ENCODE peak calls at places on chromosomes 1 and 21, in five cellular contexts. One of them, this sample, is unnamed.

GRCh38 chr1:168206111-168206510 is 19.7 kb upstream of the SFT2D2 start:
- DNase-seq in stimulated activated CD8-positive, alpha-beta memory T cell treated with anti-CD3 and anti-CD28 coated beads, Interleukin-15, amount 100 ng/mL, for 24 hours: no peak
- DNase-seq in nephron progenitor cell: no peak
- DNase-seq in WTC11: no peak
- DNase-seq in head of caudate nucleus: no peak
- DNase-seq in this sample: no peak

GRCh38 chr1:31715097-31715872 is 11.5 kb upstream of the COL16A1 start:
- DNase-seq in nephron progenitor cell: peak; percentile 88
- DNase-seq in head of caudate nucleus: peak; percentile 89
- DNase-seq in stimulated activated CD8-positive, alpha-beta memory T cell treated with anti-CD3 and anti-CD28 coated beads, Interleukin-15, amount 100 ng/mL, for 24 hours: no peak
- DNase-seq in WTC11: peak; percentile 99
- DNase-seq in this sample: peak; percentile 96

GRCh38 chr1:56658254-56658653 is 13.1 kb downstream of the PRKAA2 start:
- DNase-seq in WTC11: no peak
- DNase-seq in stimulated activated CD8-positive, alpha-beta memory T cell treated with anti-CD3 and anti-CD28 coated beads, Interleukin-15, amount 100 ng/mL, for 24 hours: no peak
- DNase-seq in nephron progenitor cell: no peak
- DNase-seq in head of caudate nucleus: no peak
- DNase-seq in this sample: no peak

GRCh38 chr1:119917304-119918055 is 21.2 kb upstream of the ADAM30 start:
- DNase-seq in WTC11: no peak
- DNase-seq in nephron progenitor cell: no peak
- DNase-seq in head of caudate nucleus: no peak
- DNase-seq in stimulated activated CD8-positive, alpha-beta memory T cell treated with anti-CD3 and anti-CD28 coated beads, Interleukin-15, amount 100 ng/mL, for 24 hours: no peak
- DNase-seq in this sample: no peak

GRCh38 chr1:18463984-18464664 is 16.6 kb upstream of the KLHDC7A start:
- DNase-seq in WTC11: no peak
- DNase-seq in head of caudate nucleus: no peak
- DNase-seq in stimulated activated CD8-positive, alpha-beta memory T cell treated with anti-CD3 and anti-CD28 coated beads, Interleukin-15, amount 100 ng/mL, for 24 hours: no peak
- DNase-seq in nephron progenitor cell: no peak
- DNase-seq in this sample: no peak

GRCh38 chr21:30839304-30839703 is 9.7 kb upstream of the KRTAP7-1 start:
- DNase-seq in head of caudate nucleus: peak; percentile 36
- DNase-seq in stimulated activated CD8-positive, alpha-beta memory T cell treated with anti-CD3 and anti-CD28 coated beads, Interleukin-15, amount 100 ng/mL, for 24 hours: no peak
- DNase-seq in WTC11: peak; percentile 73
- DNase-seq in nephron progenitor cell: peak; percentile 47
- DNase-seq in this sample: peak; percentile 65

GRCh38 chr1:145740269-145740668 is 21.0 kb downstream of the CD160 start:
- DNase-seq in nephron progenitor cell: no peak
- DNase-seq in head of caudate nucleus: no peak
- DNase-seq in WTC11: no peak
- DNase-seq in stimulated activated CD8-positive, alpha-beta memory T cell treated with anti-CD3 and anti-CD28 coated beads, Interleukin-15, amount 100 ng/mL, for 24 hours: no peak
- DNase-seq in this sample: no peak

GRCh38 chr1:208243522-208243850 is 698 bp downstream of the PLXNA2 start:
- DNase-seq in nephron progenitor cell: no peak
- DNase-seq in WTC11: no peak
- DNase-seq in stimulated activated CD8-positive, alpha-beta memory T cell treated with anti-CD3 and anti-CD28 coated beads, Interleukin-15, amount 100 ng/mL, for 24 hours: no peak
- DNase-seq in head of caudate nucleus: no peak
- DNase-seq in this sample: peak; percentile 38

GRCh38 chr1:221908573-221908972 is 166.7 kb upstream of the DUSP10 start:
- DNase-seq in WTC11: no peak
- DNase-seq in stimulated activated CD8-positive, alpha-beta memory T cell treated with anti-CD3 and anti-CD28 coated beads, Interleukin-15, amount 100 ng/mL, for 24 hours: no peak
- DNase-seq in head of caudate nucleus: no peak
- DNase-seq in nephron progenitor cell: no peak
- DNase-seq in this sample: no peak

GRCh38 chr21:39730418-39731107 is 14.4 kb upstream of the IGSF5 start:
- DNase-seq in head of caudate nucleus: no peak
- DNase-seq in stimulated activated CD8-positive, alpha-beta memory T cell treated with anti-CD3 and anti-CD28 coated beads, Interleukin-15, amount 100 ng/mL, for 24 hours: no peak
- DNase-seq in nephron progenitor cell: no peak
- DNase-seq in WTC11: no peak
- DNase-seq in this sample: no peak

GRCh38 chr1:195754874-195755273 is 853.4 kb downstream of the KCNT2 start:
- DNase-seq in stimulated activated CD8-positive, alpha-beta memory T cell treated with anti-CD3 and anti-CD28 coated beads, Interleukin-15, amount 100 ng/mL, for 24 hours: no peak
- DNase-seq in head of caudate nucleus: no peak
- DNase-seq in WTC11: no peak
- DNase-seq in nephron progenitor cell: no peak
- DNase-seq in this sample: no peak

GRCh38 chr1:243580072-243580471 is 270.0 kb downstream of the AKT3 start:
- DNase-seq in stimulated activated CD8-positive, alpha-beta memory T cell treated with anti-CD3 and anti-CD28 coated beads, Interleukin-15, amount 100 ng/mL, for 24 hours: no peak
- DNase-seq in head of caudate nucleus: no peak
- DNase-seq in WTC11: no peak
- DNase-seq in nephron progenitor cell: no peak
- DNase-seq in this sample: no peak

GRCh38 chr1:31238986-31239613 is 587 bp downstream of the NKAIN1 start:
- DNase-seq in stimulated activated CD8-positive, alpha-beta memory T cell treated with anti-CD3 and anti-CD28 coated beads, Interleukin-15, amount 100 ng/mL, for 24 hours: no peak
- DNase-seq in head of caudate nucleus: peak; percentile 70
- DNase-seq in WTC11: peak; percentile 55
- DNase-seq in nephron progenitor cell: peak; percentile 70
- DNase-seq in this sample: peak; percentile 67

GRCh38 chr1:115428676-115429075 is 90.6 kb upstream of the NGF start:
- DNase-seq in stimulated activated CD8-positive, alpha-beta memory T cell treated with anti-CD3 and anti-CD28 coated beads, Interleukin-15, amount 100 ng/mL, for 24 hours: no peak
- DNase-seq in WTC11: no peak
- DNase-seq in head of caudate nucleus: no peak
- DNase-seq in nephron progenitor cell: no peak
- DNase-seq in this sample: no peak

GRCh38 chr1:58515794-58516401 is 30.6 kb downstream of the OMA1 start:
- DNase-seq in stimulated activated CD8-positive, alpha-beta memory T cell treated with anti-CD3 and anti-CD28 coated beads, Interleukin-15, amount 100 ng/mL, for 24 hours: no peak
- DNase-seq in nephron progenitor cell: peak; percentile 35
- DNase-seq in head of caudate nucleus: peak; percentile 36
- DNase-seq in WTC11: no peak
- DNase-seq in this sample: peak; percentile 78

GRCh38 chr1:18532390-18533170 is 51.9 kb downstream of the KLHDC7A start:
- DNase-seq in head of caudate nucleus: peak; percentile 7
- DNase-seq in stimulated activated CD8-positive, alpha-beta memory T cell treated with anti-CD3 and anti-CD28 coated beads, Interleukin-15, amount 100 ng/mL, for 24 hours: no peak
- DNase-seq in WTC11: no peak
- DNase-seq in nephron progenitor cell: no peak
- DNase-seq in this sample: no peak

GRCh38 chr1:5994713-5995621 is 2.7 kb upstream of the NPHP4 start:
- DNase-seq in nephron progenitor cell: no peak
- DNase-seq in stimulated activated CD8-positive, alpha-beta memory T cell treated with anti-CD3 and anti-CD28 coated beads, Interleukin-15, amount 100 ng/mL, for 24 hours: no peak
- DNase-seq in WTC11: no peak
- DNase-seq in head of caudate nucleus: no peak
- DNase-seq in this sample: no peak

GRCh38 chr1:167052389-167052788 is 37.8 kb downstream of the GPA33 start:
- DNase-seq in head of caudate nucleus: no peak
- DNase-seq in nephron progenitor cell: peak; percentile 26
- DNase-seq in WTC11: peak; percentile 67
- DNase-seq in stimulated activated CD8-positive, alpha-beta memory T cell treated with anti-CD3 and anti-CD28 coated beads, Interleukin-15, amount 100 ng/mL, for 24 hours: no peak
- DNase-seq in this sample: peak; percentile 76

GRCh38 chr1:61448017-61448383 is 276.9 kb downstream of the TM2D1 start:
- DNase-seq in head of caudate nucleus: no peak
- DNase-seq in WTC11: no peak
- DNase-seq in stimulated activated CD8-positive, alpha-beta memory T cell treated with anti-CD3 and anti-CD28 coated beads, Interleukin-15, amount 100 ng/mL, for 24 hours: no peak
- DNase-seq in nephron progenitor cell: no peak
- DNase-seq in this sample: no peak